ENCODE peak calls at places on chromosomes 12 and 14, in ten cellular contexts. One of them, this sample, is unnamed.
A peak's percentile ranks its signal among the peaks of the same experiment; 100 is the strongest.

GRCh38 chr14:105563347-105563737 is 37.0 kb downstream of the TMEM121 start:
- DNase-seq in heart left ventricle: no peak
- DNase-seq in left ventricle myocardium inferior: no peak
- DNase-seq in tibial nerve: no peak
- DNase-seq in neural progenitor cell: no peak
- DNase-seq in transverse colon: no peak
- DNase-seq in CD8-positive, alpha-beta T cell: no peak
- DNase-seq in tibial artery: no peak
- DNase-seq in fibroblast of the aortic adventitia: no peak
- DNase-seq in psoas muscle: peak; percentile 14
- DNase-seq in this sample: no peak

GRCh38 chr12:1357171-1357570 is 237.2 kb downstream of the FBXL14 start:
- DNase-seq in heart left ventricle: no peak
- DNase-seq in left ventricle myocardium inferior: no peak
- DNase-seq in tibial nerve: no peak
- DNase-seq in neural progenitor cell: no peak
- DNase-seq in transverse colon: no peak
- DNase-seq in CD8-positive, alpha-beta T cell: no peak
- DNase-seq in tibial artery: no peak
- DNase-seq in fibroblast of the aortic adventitia: peak; percentile 18
- DNase-seq in psoas muscle: no peak
- DNase-seq in this sample: peak; percentile 31

GRCh38 chr12:55847603-55848329 is 5.0 kb upstream of the MMP19 start:
- DNase-seq in heart left ventricle: peak; percentile 96
- DNase-seq in left ventricle myocardium inferior: peak; percentile 89
- DNase-seq in tibial nerve: peak; percentile 94
- DNase-seq in neural progenitor cell: no peak
- DNase-seq in transverse colon: peak; percentile 78
- DNase-seq in CD8-positive, alpha-beta T cell: no peak
- DNase-seq in tibial artery: peak; percentile 94
- DNase-seq in fibroblast of the aortic adventitia: peak; percentile 99
- DNase-seq in psoas muscle: peak; percentile 94
- DNase-seq in this sample: peak; percentile 99

GRCh38 chr14:53109028-53109687 is 44.0 kb downstream of the DDHD1 start:
- DNase-seq in heart left ventricle: no peak
- DNase-seq in left ventricle myocardium inferior: no peak
- DNase-seq in tibial nerve: no peak
- DNase-seq in neural progenitor cell: no peak
- DNase-seq in transverse colon: peak; percentile 35
- DNase-seq in CD8-positive, alpha-beta T cell: no peak
- DNase-seq in tibial artery: no peak
- DNase-seq in fibroblast of the aortic adventitia: no peak
- DNase-seq in psoas muscle: no peak
- DNase-seq in this sample: no peak

GRCh38 chr12:32051511-32052299 is 54.9 kb upstream of the BICD1 start:
- DNase-seq in heart left ventricle: no peak
- DNase-seq in left ventricle myocardium inferior: no peak
- DNase-seq in tibial nerve: no peak
- DNase-seq in neural progenitor cell: no peak
- DNase-seq in transverse colon: no peak
- DNase-seq in CD8-positive, alpha-beta T cell: no peak
- DNase-seq in tibial artery: no peak
- DNase-seq in fibroblast of the aortic adventitia: peak; percentile 88
- DNase-seq in psoas muscle: no peak
- DNase-seq in this sample: peak; percentile 87

GRCh38 chr14:78968249-78968648 is 798.1 kb downstream of the NRXN3 start:
- DNase-seq in heart left ventricle: no peak
- DNase-seq in left ventricle myocardium inferior: no peak
- DNase-seq in tibial nerve: no peak
- DNase-seq in neural progenitor cell: no peak
- DNase-seq in transverse colon: no peak
- DNase-seq in CD8-positive, alpha-beta T cell: no peak
- DNase-seq in tibial artery: no peak
- DNase-seq in fibroblast of the aortic adventitia: peak; percentile 18
- DNase-seq in psoas muscle: no peak
- DNase-seq in this sample: no peak

GRCh38 chr12:47818701-47819543 is 781 bp downstream of the HDAC7 start:
- DNase-seq in heart left ventricle: peak; percentile 79
- DNase-seq in left ventricle myocardium inferior: peak; percentile 81
- DNase-seq in tibial nerve: no peak
- DNase-seq in neural progenitor cell: peak; percentile 85
- DNase-seq in transverse colon: peak; percentile 77
- DNase-seq in CD8-positive, alpha-beta T cell: no peak
- DNase-seq in tibial artery: peak; percentile 63
- DNase-seq in fibroblast of the aortic adventitia: no peak
- DNase-seq in psoas muscle: peak; percentile 87
- DNase-seq in this sample: no peak

GRCh38 chr12:6899837-6900519 is 4.6 kb upstream of the LRRC23 start:
- DNase-seq in heart left ventricle: peak; percentile 55
- DNase-seq in left ventricle myocardium inferior: peak; percentile 58
- DNase-seq in tibial nerve: peak; percentile 51
- DNase-seq in neural progenitor cell: no peak
- DNase-seq in transverse colon: peak; percentile 85
- DNase-seq in CD8-positive, alpha-beta T cell: no peak
- DNase-seq in tibial artery: peak; percentile 57
- DNase-seq in fibroblast of the aortic adventitia: peak; percentile 35
- DNase-seq in psoas muscle: no peak
- DNase-seq in this sample: peak; percentile 79

GRCh38 chr12:109777544-109777943 is 55.7 kb downstream of the TRPV4 start:
- DNase-seq in heart left ventricle: no peak
- DNase-seq in left ventricle myocardium inferior: no peak
- DNase-seq in tibial nerve: no peak
- DNase-seq in neural progenitor cell: no peak
- DNase-seq in transverse colon: peak; percentile 25
- DNase-seq in CD8-positive, alpha-beta T cell: no peak
- DNase-seq in tibial artery: no peak
- DNase-seq in fibroblast of the aortic adventitia: peak; percentile 16
- DNase-seq in psoas muscle: peak; percentile 3
- DNase-seq in this sample: no peak

GRCh38 chr14:32606297-32606696 is 277.2 kb downstream of the AKAP6 start:
- DNase-seq in heart left ventricle: no peak
- DNase-seq in left ventricle myocardium inferior: no peak
- DNase-seq in tibial nerve: no peak
- DNase-seq in neural progenitor cell: no peak
- DNase-seq in transverse colon: no peak
- DNase-seq in CD8-positive, alpha-beta T cell: no peak
- DNase-seq in tibial artery: no peak
- DNase-seq in fibroblast of the aortic adventitia: no peak
- DNase-seq in psoas muscle: no peak
- DNase-seq in this sample: no peak

GRCh38 chr12:139585-139984 is 73.0 kb downstream of the IQSEC3 start:
- DNase-seq in heart left ventricle: no peak
- DNase-seq in left ventricle myocardium inferior: no peak
- DNase-seq in tibial nerve: no peak
- DNase-seq in neural progenitor cell: peak; percentile 69
- DNase-seq in transverse colon: no peak
- DNase-seq in CD8-positive, alpha-beta T cell: no peak
- DNase-seq in tibial artery: no peak
- DNase-seq in fibroblast of the aortic adventitia: peak; percentile 1
- DNase-seq in psoas muscle: no peak
- DNase-seq in this sample: no peak

GRCh38 chr14:24426150-24426911 is 3.1 kb downstream of the CBLN3 start:
- DNase-seq in heart left ventricle: no peak
- DNase-seq in left ventricle myocardium inferior: no peak
- DNase-seq in tibial nerve: no peak
- DNase-seq in neural progenitor cell: no peak
- DNase-seq in transverse colon: no peak
- DNase-seq in CD8-positive, alpha-beta T cell: no peak
- DNase-seq in tibial artery: no peak
- DNase-seq in fibroblast of the aortic adventitia: no peak
- DNase-seq in psoas muscle: no peak
- DNase-seq in this sample: no peak

DNA sequence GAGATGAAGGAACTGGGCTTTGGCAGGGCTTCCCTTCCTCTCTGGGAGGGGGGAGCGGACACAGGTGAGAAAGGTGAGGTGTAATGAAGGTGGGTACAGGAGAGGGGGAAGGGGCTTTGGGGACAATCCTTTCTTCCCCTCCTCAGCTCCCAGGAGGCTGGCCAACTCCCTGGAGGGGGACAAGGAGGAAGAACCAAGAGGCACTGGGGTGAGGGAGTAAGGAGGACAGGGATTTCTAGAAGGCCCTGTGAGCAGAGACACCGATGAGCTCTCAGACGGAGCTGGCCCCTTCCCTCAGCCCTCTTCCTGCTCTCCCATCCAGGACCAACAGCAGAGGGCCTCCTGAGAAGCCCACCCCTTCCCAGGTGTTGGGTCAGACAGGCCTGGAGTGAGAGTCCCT is 53.4 kb downstream of the PLEKHG3 start:
- DNase-seq in heart left ventricle: no peak
- DNase-seq in left ventricle myocardium inferior: no peak
- DNase-seq in tibial nerve: no peak
- DNase-seq in neural progenitor cell: no peak
- DNase-seq in transverse colon: no peak
- DNase-seq in CD8-positive, alpha-beta T cell: no peak
- DNase-seq in tibial artery: no peak
- DNase-seq in fibroblast of the aortic adventitia: no peak
- DNase-seq in psoas muscle: no peak
- DNase-seq in this sample: no peak
- H3K4me3 ChIP-seq in heart left ventricle: no peak overlapping the region
- H3K4me3 ChIP-seq in left ventricle myocardium inferior: no peak overlapping the region
- H3K4me3 ChIP-seq in tibial nerve: no peak overlapping the region
- H3K4me3 ChIP-seq in neural progenitor cell: no peak overlapping the region
- H3K4me3 ChIP-seq in transverse colon: no peak overlapping the region
- H3K4me3 ChIP-seq in CD8-positive, alpha-beta T cell: no peak overlapping the region
- H3K4me3 ChIP-seq in tibial artery: no peak overlapping the region
- H3K4me3 ChIP-seq in fibroblast of the aortic adventitia: no peak overlapping the region
- H3K4me3 ChIP-seq in psoas muscle: no peak overlapping the region
- H3K4me3 ChIP-seq in this sample: no peak overlapping the region

GRCh38 chr14:36524220-36524837 is 4.3 kb upstream of the NKX2-1 start:
- DNase-seq in heart left ventricle: no peak
- DNase-seq in left ventricle myocardium inferior: no peak
- DNase-seq in tibial nerve: no peak
- DNase-seq in neural progenitor cell: peak; percentile 77
- DNase-seq in transverse colon: no peak
- DNase-seq in CD8-positive, alpha-beta T cell: no peak
- DNase-seq in tibial artery: no peak
- DNase-seq in fibroblast of the aortic adventitia: no peak
- DNase-seq in psoas muscle: no peak
- DNase-seq in this sample: no peak
- TF ChIP-seq CTCF in heart left ventricle: no peak
- TF ChIP-seq CTCF in left ventricle myocardium inferior: no peak
- TF ChIP-seq CTCF in tibial nerve: no peak
- TF ChIP-seq CTCF in neural progenitor cell: peak; percentile 66
- TF ChIP-seq CTCF in transverse colon: no peak
- TF ChIP-seq CTCF in CD8-positive, alpha-beta T cell: no peak
- TF ChIP-seq CTCF in tibial artery: no peak
- TF ChIP-seq CTCF in fibroblast of the aortic adventitia: no peak
- TF ChIP-seq CTCF in psoas muscle: peak; percentile 8
- TF ChIP-seq CTCF in this sample: peak; percentile 13

GRCh38 chr14:54787263-54787662 is 115.4 kb downstream of the GCH1 start:
- DNase-seq in heart left ventricle: peak; percentile 62
- DNase-seq in left ventricle myocardium inferior: no peak
- DNase-seq in tibial nerve: no peak
- DNase-seq in neural progenitor cell: no peak
- DNase-seq in transverse colon: no peak
- DNase-seq in CD8-positive, alpha-beta T cell: no peak
- DNase-seq in tibial artery: no peak
- DNase-seq in fibroblast of the aortic adventitia: no peak
- DNase-seq in psoas muscle: no peak
- DNase-seq in this sample: no peak
- H3K4me3 ChIP-seq in heart left ventricle: no peak overlapping the region
- H3K4me3 ChIP-seq in left ventricle myocardium inferior: peak overlapping the region; percentile 50
- H3K4me3 ChIP-seq in tibial nerve: no peak overlapping the region
- H3K4me3 ChIP-seq in neural progenitor cell: no peak overlapping the region
- H3K4me3 ChIP-seq in transverse colon: no peak overlapping the region
- H3K4me3 ChIP-seq in CD8-positive, alpha-beta T cell: no peak overlapping the region
- H3K4me3 ChIP-seq in tibial artery: no peak overlapping the region
- H3K4me3 ChIP-seq in fibroblast of the aortic adventitia: no peak overlapping the region
- H3K4me3 ChIP-seq in psoas muscle: peak overlapping the region; percentile 49
- H3K4me3 ChIP-seq in this sample: no peak overlapping the region

DNA sequence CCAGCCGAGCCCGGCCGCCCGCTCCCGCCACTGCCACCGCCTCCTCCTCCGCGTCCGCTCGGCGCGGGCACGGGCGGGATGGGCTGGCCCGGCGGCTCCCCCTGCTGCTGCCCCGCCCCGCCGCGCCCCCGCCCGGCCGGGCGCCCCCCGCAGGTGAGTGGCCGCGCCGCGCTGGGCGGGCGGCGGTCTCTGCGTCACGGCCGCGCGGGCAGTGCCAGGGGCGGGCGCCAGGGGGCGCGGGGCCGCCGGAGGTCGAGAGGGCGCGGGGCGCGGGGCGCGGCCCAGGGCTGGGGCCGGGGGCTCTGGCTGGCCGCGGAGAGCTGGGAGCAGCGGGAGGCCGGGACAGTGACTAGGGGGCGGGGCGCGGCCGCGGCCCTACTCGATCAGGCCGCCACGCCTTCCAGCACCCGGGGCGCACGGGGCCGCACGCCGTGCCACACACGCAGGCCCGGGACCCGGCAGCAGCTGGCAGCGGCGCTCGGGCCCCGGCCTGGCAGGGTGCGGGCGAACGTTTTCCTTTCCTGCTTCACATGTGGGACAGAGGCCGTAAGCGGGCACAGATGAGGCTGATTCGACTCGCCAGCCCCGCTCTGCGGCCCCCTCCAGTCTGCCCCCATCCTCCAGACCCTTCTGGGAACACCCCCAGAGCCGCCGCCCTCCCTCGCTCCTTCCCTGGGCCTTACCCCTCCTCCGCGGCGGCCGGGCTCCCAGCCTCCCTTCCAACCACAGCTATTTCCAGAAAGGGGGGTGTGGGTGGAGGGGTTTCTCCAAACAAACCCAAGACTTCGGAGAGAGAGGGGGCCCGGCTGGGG is 2.4 kb upstream of the TNS2 start:
- DNase-seq in heart left ventricle: peak; percentile 84
- DNase-seq in left ventricle myocardium inferior: peak; percentile 87
- DNase-seq in tibial nerve: peak; percentile 73
- DNase-seq in neural progenitor cell: peak; percentile 90
- DNase-seq in transverse colon: peak; percentile 83
- DNase-seq in CD8-positive, alpha-beta T cell: peak; percentile 45
- DNase-seq in tibial artery: peak; percentile 84
- DNase-seq in fibroblast of the aortic adventitia: peak; percentile 79
- DNase-seq in psoas muscle: peak; percentile 91
- DNase-seq in this sample: peak; percentile 86
- TF ChIP-seq CTCF in heart left ventricle: no peak
- TF ChIP-seq CTCF in left ventricle myocardium inferior: peak; percentile 33
- TF ChIP-seq CTCF in tibial nerve: peak; percentile 83
- TF ChIP-seq CTCF in neural progenitor cell: peak; percentile 15
- TF ChIP-seq CTCF in transverse colon: no peak
- TF ChIP-seq CTCF in CD8-positive, alpha-beta T cell: no peak
- TF ChIP-seq CTCF in tibial artery: peak; percentile 55
- TF ChIP-seq CTCF in fibroblast of the aortic adventitia: no peak
- TF ChIP-seq CTCF in psoas muscle: peak; percentile 48
- TF ChIP-seq CTCF in this sample: no peak

DNA sequence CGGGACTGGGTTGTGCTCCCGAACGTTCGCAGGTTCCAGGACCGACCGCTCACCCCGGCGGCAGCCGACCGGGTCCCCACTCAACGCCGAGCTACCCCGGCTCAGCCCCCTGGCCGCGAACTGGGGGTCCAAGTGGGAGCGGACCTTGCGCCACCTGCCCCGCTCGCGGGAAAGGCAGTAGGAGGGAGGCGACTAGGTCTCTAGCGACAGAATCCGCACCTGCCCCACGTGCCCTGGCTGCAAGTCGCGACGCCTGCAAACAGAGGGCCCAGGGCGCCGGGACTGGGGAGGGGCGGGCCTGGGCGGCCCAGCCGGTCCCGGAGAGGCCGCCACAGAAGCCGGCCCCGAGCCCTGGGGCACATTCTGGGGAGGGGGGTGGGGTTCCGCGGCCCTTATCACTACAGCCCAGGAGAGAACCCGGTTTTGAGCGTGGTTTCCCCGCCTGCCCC is 239.2 kb upstream of the CPNE8 start:
- DNase-seq in heart left ventricle: no peak
- DNase-seq in left ventricle myocardium inferior: no peak
- DNase-seq in tibial nerve: no peak
- DNase-seq in neural progenitor cell: no peak
- DNase-seq in transverse colon: no peak
- DNase-seq in CD8-positive, alpha-beta T cell: no peak
- DNase-seq in tibial artery: no peak
- DNase-seq in fibroblast of the aortic adventitia: no peak
- DNase-seq in psoas muscle: peak; percentile 40
- DNase-seq in this sample: no peak
- H3K4me3 ChIP-seq in heart left ventricle: peak overlapping the region; percentile 31
- H3K4me3 ChIP-seq in left ventricle myocardium inferior: peak overlapping the region; percentile 71
- H3K4me3 ChIP-seq in tibial nerve: peak overlapping the region; percentile 56
- H3K4me3 ChIP-seq in neural progenitor cell: no peak overlapping the region
- H3K4me3 ChIP-seq in transverse colon: peak overlapping the region; percentile 63
- H3K4me3 ChIP-seq in CD8-positive, alpha-beta T cell: no peak overlapping the region
- H3K4me3 ChIP-seq in tibial artery: peak overlapping the region; percentile 48
- H3K4me3 ChIP-seq in fibroblast of the aortic adventitia: peak overlapping the region; percentile 64
- H3K4me3 ChIP-seq in psoas muscle: no peak overlapping the region
- H3K4me3 ChIP-seq in this sample: peak overlapping the region; percentile 52

This sample was measured in astrocyte of the spinal cord.